ENCODE peak calls at places on chromosomes 7 and 10, in four cellular contexts. S is Daoy; K is GDM1; H is stimulated activated CD4-positive, alpha-beta T cell treated with anti-CD3 and anti-CD28 coated beads, Interleukin-2, amount 100 ng/mL, for 48 hours. L is an unnamed sample.

GRCh38 chr7:3010161-3010560 is 33.5 kb downstream of the CARD11 start:
- DNase-seq in S (no peak), K (no peak), H (no peak), L (no peak)

GRCh38 chr7:101017099-101017777 is 2.6 kb upstream of the MUC17 start:
- DNase-seq in S (peak), K (no peak), H (peak), L (peak)

GRCh38 chr7:66739953-66740301 is 606 bp upstream of the RABGEF1 start:
- DNase-seq in S (peak), K (no peak), H (no peak), L (no peak)

GRCh38 chr10:9579110-9579705 is 1438.5 kb upstream of the CELF2 start:
- DNase-seq in S (no peak), K (no peak), H (no peak), L (peak)

GRCh38 chr7:3649250-3649649 is 348.2 kb downstream of the SDK1 start:
- DNase-seq in S (no peak), K (no peak), H (no peak), L (no peak)

GRCh38 chr7:2859952-2860351 is 15.8 kb upstream of the GNA12 start:
- DNase-seq in S (no peak), K (no peak), H (no peak), L (no peak)

GRCh38 chr10:95467162-95467599 is 94.0 kb downstream of the SORBS1 start:
- DNase-seq in S (peak), K (peak), H (no peak), L (no peak)

GRCh38 chr7:106193661-106194060 is 81.5 kb upstream of the SYPL1 start:
- DNase-seq in S (no peak), K (no peak), H (no peak), L (no peak)

GRCh38 chr10:119051775-119052174 is 22.3 kb downstream of the NANOS1 start:
- DNase-seq in S (no peak), K (no peak), H (no peak), L (no peak)

GRCh38 chr7:90596745-90597526 is 815 bp downstream of the CDK14 start:
- DNase-seq in S (peak), K (no peak), H (no peak), L (peak)

GRCh38 chr10:3624367-3624766 is 160.6 kb downstream of the KLF6 start:
- DNase-seq in S (peak), K (no peak), H (no peak), L (no peak)

GRCh38 chr10:97234403-97234802 is 48.6 kb upstream of the SLIT1 start:
- DNase-seq in S (no peak), K (peak), H (no peak), L (peak)

GRCh38 chr7:132402751-132403245 is 173.5 kb downstream of the PLXNA4 start:
- DNase-seq in S (peak), K (no peak), H (no peak), L (no peak)

GRCh38 chr7:134741901-134742635 is 37.4 kb upstream of the CALD1 start:
- DNase-seq in S (peak), K (no peak), H (no peak), L (peak)